ENCODE peak calls at places on chromosomes 16 and 17, in seven cellular contexts. One of them, this sample, is unnamed.

GRCh38 chr17:34156741-34157589 is 98.1 kb upstream of the CCL2 start:
- DNase-seq in IMR-90: no peak
- DNase-seq in H1: peak
- DNase-seq in HCT116: no peak
- DNase-seq in HepG2: no peak
- DNase-seq in K562: no peak
- DNase-seq in GM12878: no peak
- DNase-seq in this sample: no peak

GRCh38 chr17:27155866-27156265 is 138.0 kb upstream of the WSB1 start:
- DNase-seq in IMR-90: no peak
- DNase-seq in H1: no peak
- DNase-seq in HCT116: no peak
- DNase-seq in HepG2: no peak
- DNase-seq in K562: peak
- DNase-seq in GM12878: no peak
- DNase-seq in this sample: no peak

GRCh38 chr17:41223821-41224220 is 2.6 kb upstream of the KRTAP9-2 start:
- DNase-seq in IMR-90: peak
- DNase-seq in H1: no peak
- DNase-seq in HCT116: no peak
- DNase-seq in HepG2: no peak
- DNase-seq in K562: no peak
- DNase-seq in GM12878: no peak
- DNase-seq in this sample: no peak

GRCh38 chr17:37142294-37142944 is 193.7 kb downstream of the AATF start:
- DNase-seq in IMR-90: no peak
- DNase-seq in H1: no peak
- DNase-seq in HCT116: no peak
- DNase-seq in HepG2: no peak
- DNase-seq in K562: no peak
- DNase-seq in GM12878: no peak
- DNase-seq in this sample: no peak

GRCh38 chr17:33935822-33936221 is 319.3 kb upstream of the CCL2 start:
- DNase-seq in IMR-90: no peak
- DNase-seq in H1: no peak
- DNase-seq in HCT116: no peak
- DNase-seq in HepG2: no peak
- DNase-seq in K562: no peak
- DNase-seq in GM12878: no peak
- DNase-seq in this sample: no peak

GRCh38 chr17:63706346-63707102 is 6.6 kb upstream of the LIMD2 start:
- DNase-seq in IMR-90: no peak
- DNase-seq in H1: no peak
- DNase-seq in HCT116: no peak
- DNase-seq in HepG2: no peak
- DNase-seq in K562: no peak
- DNase-seq in GM12878: no peak
- DNase-seq in this sample: no peak

GRCh38 chr17:19958023-19958422 is 19.6 kb downstream of the AKAP10 start:
- DNase-seq in IMR-90: peak
- DNase-seq in H1: no peak
- DNase-seq in HCT116: peak
- DNase-seq in HepG2: peak
- DNase-seq in K562: no peak
- DNase-seq in GM12878: no peak
- DNase-seq in this sample: peak

GRCh38 chr17:28173801-28174200 is 131.3 kb downstream of the NLK start:
- DNase-seq in IMR-90: no peak
- DNase-seq in H1: no peak
- DNase-seq in HCT116: no peak
- DNase-seq in HepG2: no peak
- DNase-seq in K562: no peak
- DNase-seq in GM12878: no peak
- DNase-seq in this sample: no peak

GRCh38 chr17:1486802-1487695 is 5.4 kb downstream of the MYO1C start:
- DNase-seq in IMR-90: no peak
- DNase-seq in H1: peak
- DNase-seq in HCT116: peak
- DNase-seq in HepG2: no peak
- DNase-seq in K562: no peak
- DNase-seq in GM12878: peak
- DNase-seq in this sample: peak
- TF ChIP-seq CEBPB in IMR-90: no peak
- TF ChIP-seq CEBPB in H1: no peak
- TF ChIP-seq CEBPB in HCT116: no peak
- TF ChIP-seq CEBPB in HepG2: no peak
- TF ChIP-seq CEBPB in K562: no peak
- TF ChIP-seq CEBPB in GM12878: no peak
- TF ChIP-seq CEBPB in this sample: no peak

GRCh38 chr16:533391-534088 is 6.0 kb downstream of the CAPN15 start:
- DNase-seq in IMR-90: no peak
- DNase-seq in H1: no peak
- DNase-seq in HCT116: no peak
- DNase-seq in HepG2: peak
- DNase-seq in K562: no peak
- DNase-seq in GM12878: no peak
- DNase-seq in this sample: no peak

GRCh38 chr16:534856-535445 is 7.4 kb downstream of the CAPN15 start:
- DNase-seq in IMR-90: no peak
- DNase-seq in H1: no peak
- DNase-seq in HCT116: no peak
- DNase-seq in HepG2: no peak
- DNase-seq in K562: no peak
- DNase-seq in GM12878: no peak
- DNase-seq in this sample: no peak

GRCh38 chr16:531494-532125 is 4.1 kb downstream of the CAPN15 start:
- DNase-seq in IMR-90: no peak
- DNase-seq in H1: no peak
- DNase-seq in HCT116: no peak
- DNase-seq in HepG2: no peak
- DNase-seq in K562: no peak
- DNase-seq in GM12878: no peak
- DNase-seq in this sample: no peak

GRCh38 chr16:535446-536405 is 8.2 kb downstream of the CAPN15 start:
- DNase-seq in IMR-90: peak
- DNase-seq in H1: no peak
- DNase-seq in HCT116: peak
- DNase-seq in HepG2: no peak
- DNase-seq in K562: peak
- DNase-seq in GM12878: no peak
- DNase-seq in this sample: peak

GRCh38 chr16:534089-534635 is 6.7 kb downstream of the CAPN15 start:
- DNase-seq in IMR-90: no peak
- DNase-seq in H1: no peak
- DNase-seq in HCT116: no peak
- DNase-seq in HepG2: no peak
- DNase-seq in K562: no peak
- DNase-seq in GM12878: no peak
- DNase-seq in this sample: no peak
- TF ChIP-seq POLR2A in IMR-90: no peak
- TF ChIP-seq POLR2A in H1: no peak
- TF ChIP-seq POLR2A in HCT116: no peak
- TF ChIP-seq POLR2A in HepG2: no peak
- TF ChIP-seq POLR2A in K562: no peak
- TF ChIP-seq POLR2A in GM12878: no peak
- TF ChIP-seq POLR2A in this sample: no peak

DNA sequence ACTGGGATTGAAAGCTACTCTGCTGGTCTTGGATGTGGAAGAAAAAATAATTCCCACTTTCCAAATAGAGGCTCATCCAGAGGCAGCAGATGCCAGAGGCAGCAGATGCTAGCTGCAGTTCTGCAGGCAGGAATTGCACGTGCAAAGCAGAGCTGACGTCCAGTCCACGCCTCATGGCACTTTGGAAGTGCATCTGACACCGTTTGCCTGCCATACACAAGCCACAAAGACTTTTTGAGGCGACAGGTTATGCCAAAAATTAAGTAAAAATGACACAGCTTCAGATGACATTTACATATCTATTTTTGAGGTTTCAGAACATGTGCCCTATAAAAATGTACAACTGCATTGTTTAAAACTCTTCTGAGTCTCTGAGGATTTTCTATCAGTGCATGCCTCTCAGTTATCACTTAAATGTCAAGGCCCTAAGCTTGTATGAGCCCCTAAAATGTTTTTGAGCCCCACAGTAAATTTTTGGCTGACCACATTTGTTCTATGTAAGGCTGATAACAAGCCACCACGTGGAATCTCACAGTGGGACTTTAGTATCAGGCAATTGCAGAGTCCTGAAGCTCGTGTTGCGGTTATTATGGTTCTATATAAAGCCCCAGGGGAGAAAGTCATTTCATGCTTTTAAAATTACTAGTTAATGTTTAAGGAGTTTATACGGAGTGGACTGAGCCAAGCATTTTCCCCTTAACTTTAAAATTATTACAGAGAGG is 239.2 kb downstream of the PRKCA start:
- DNase-seq in IMR-90: no peak
- DNase-seq in H1: no peak
- DNase-seq in HCT116: no peak
- DNase-seq in HepG2: no peak
- DNase-seq in K562: peak
- DNase-seq in GM12878: peak
- DNase-seq in this sample: no peak
- H3K27ac ChIP-seq in IMR-90: peak
- H3K27ac ChIP-seq in H1: no peak
- H3K27ac ChIP-seq in HCT116: no peak
- H3K27ac ChIP-seq in HepG2: no peak
- H3K27ac ChIP-seq in K562: no peak
- H3K27ac ChIP-seq in GM12878: peak
- H3K27ac ChIP-seq in this sample: peak

DNA sequence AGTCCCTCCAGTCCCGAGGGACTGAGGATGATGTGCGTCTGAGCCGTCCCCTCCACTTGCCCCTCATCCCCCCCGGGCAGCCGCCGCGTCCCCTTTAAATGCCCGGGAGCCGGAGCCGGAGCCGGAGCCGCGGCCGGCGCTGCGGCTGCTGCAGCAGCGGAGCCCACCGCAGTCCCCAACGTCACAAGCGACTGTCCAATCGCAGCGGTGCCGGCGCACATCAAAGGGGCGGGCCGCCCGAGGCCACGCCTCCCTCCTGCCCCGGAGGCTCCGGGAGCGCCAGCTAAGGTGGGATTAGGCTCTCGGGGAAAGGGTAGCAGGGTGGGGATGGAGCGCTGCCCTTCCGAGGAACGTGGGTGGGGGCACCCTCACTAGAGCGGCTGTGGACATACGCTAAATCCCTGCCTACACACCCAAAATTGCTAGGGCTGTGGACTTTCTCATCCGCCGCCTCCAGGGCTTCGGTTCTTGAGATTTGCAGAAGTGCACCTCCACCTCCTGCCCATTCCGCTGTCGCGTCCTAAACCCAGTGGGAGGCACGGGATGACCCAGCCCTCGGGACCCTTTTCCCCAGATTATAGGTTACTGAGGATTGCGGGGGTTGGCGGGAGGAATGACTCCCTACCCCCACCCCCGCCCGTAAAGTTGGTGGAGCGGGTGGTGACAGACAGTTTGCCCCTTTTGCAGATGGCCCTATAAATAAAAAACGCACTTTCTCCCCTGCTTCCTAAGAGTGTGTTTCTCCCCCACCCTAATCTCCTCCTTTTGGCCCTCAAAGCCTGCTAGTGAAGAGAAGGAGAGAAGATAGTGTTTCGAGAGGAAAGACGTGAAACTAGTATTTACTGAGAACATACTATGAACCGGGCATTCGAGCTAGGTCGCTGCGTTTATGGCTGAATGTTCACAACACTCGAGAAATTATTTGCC is at the start of gene PHOSPHO1:
- DNase-seq in IMR-90: peak
- DNase-seq in H1: peak
- DNase-seq in HCT116: peak
- DNase-seq in HepG2: peak
- DNase-seq in K562: peak
- DNase-seq in GM12878: no peak
- DNase-seq in this sample: peak
- TF ChIP-seq CEBPB in IMR-90: no peak
- TF ChIP-seq CEBPB in H1: no peak
- TF ChIP-seq CEBPB in HCT116: no peak
- TF ChIP-seq CEBPB in HepG2: no peak
- TF ChIP-seq CEBPB in K562: no peak
- TF ChIP-seq CEBPB in GM12878: no peak
- TF ChIP-seq CEBPB in this sample: no peak

GRCh38 chr16:87834015-87834667 is 35.2 kb downstream of the SLC7A5 start:
- DNase-seq in IMR-90: no peak
- DNase-seq in H1: no peak
- DNase-seq in HCT116: no peak
- DNase-seq in HepG2: no peak
- DNase-seq in K562: no peak
- DNase-seq in GM12878: no peak
- DNase-seq in this sample: peak
- TF ChIP-seq POLR2A in IMR-90: no peak
- TF ChIP-seq POLR2A in H1: no peak
- TF ChIP-seq POLR2A in HCT116: no peak
- TF ChIP-seq POLR2A in HepG2: no peak
- TF ChIP-seq POLR2A in K562: no peak
- TF ChIP-seq POLR2A in GM12878: no peak
- TF ChIP-seq POLR2A in this sample: no peak

GRCh38 chr17:39636927-39637736 is at the start of gene STARD3:
- DNase-seq in IMR-90: peak
- DNase-seq in H1: peak
- DNase-seq in HCT116: peak
- DNase-seq in HepG2: peak
- DNase-seq in K562: peak
- DNase-seq in GM12878: no peak
- DNase-seq in this sample: peak
- H3K27ac ChIP-seq in IMR-90: peak
- H3K27ac ChIP-seq in H1: peak
- H3K27ac ChIP-seq in HCT116: peak
- H3K27ac ChIP-seq in HepG2: peak
- H3K27ac ChIP-seq in K562: peak
- H3K27ac ChIP-seq in GM12878: peak
- H3K27ac ChIP-seq in this sample: peak

DNA sequence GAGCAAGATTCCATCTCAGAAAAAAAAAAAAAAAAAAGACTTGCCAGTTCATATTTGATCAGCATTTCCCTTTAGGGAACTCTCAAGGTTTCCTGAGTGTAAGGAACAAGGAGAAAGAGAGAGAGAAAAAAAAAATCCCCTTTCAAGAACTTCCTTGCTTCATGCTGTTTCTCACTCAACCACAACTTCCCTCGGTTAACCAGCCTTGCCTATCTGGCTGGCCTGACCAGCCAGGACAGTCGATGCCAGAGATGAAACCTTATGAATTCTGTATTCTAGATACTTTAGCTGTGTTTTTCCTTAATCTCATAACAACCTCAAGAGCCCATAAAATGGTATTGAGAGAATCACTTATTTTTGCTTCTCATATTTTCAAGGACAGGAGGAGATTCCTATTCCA is 2.6 kb upstream of the N4BP1 start:
- DNase-seq in IMR-90: no peak
- DNase-seq in H1: no peak
- DNase-seq in HCT116: no peak
- DNase-seq in HepG2: no peak
- DNase-seq in K562: no peak
- DNase-seq in GM12878: no peak
- DNase-seq in this sample: no peak
- TF ChIP-seq CEBPB in IMR-90: no peak
- TF ChIP-seq CEBPB in H1: no peak
- TF ChIP-seq CEBPB in HCT116: no peak
- TF ChIP-seq CEBPB in HepG2: no peak
- TF ChIP-seq CEBPB in K562: no peak
- TF ChIP-seq CEBPB in GM12878: no peak
- TF ChIP-seq CEBPB in this sample: no peak

GRCh38 chr17:76725580-76726230 is 701 bp downstream of the JMJD6 start:
- DNase-seq in IMR-90: peak
- DNase-seq in H1: no peak
- DNase-seq in HCT116: no peak
- DNase-seq in HepG2: peak
- DNase-seq in K562: peak
- DNase-seq in GM12878: no peak
- DNase-seq in this sample: peak
- TF ChIP-seq POLR2A in IMR-90: no peak
- TF ChIP-seq POLR2A in H1: no peak
- TF ChIP-seq POLR2A in HCT116: no peak
- TF ChIP-seq POLR2A in HepG2: no peak
- TF ChIP-seq POLR2A in K562: peak
- TF ChIP-seq POLR2A in GM12878: peak
- TF ChIP-seq POLR2A in this sample: no peak